ENCODE peak calls at places on chromosomes 1 and 21, in eight cellular contexts. Y is CD8-positive, alpha-beta memory T cell; P is NB4; M is cardiac fibroblast; C is brain microvascular endothelial cell; K is MM.1S; B is aorta; J is lower lobe of right lung. I is an unnamed sample.

GRCh38 chr1:11725616-11726015 is 10.3 kb upstream of the AGTRAP start:
- DNase-seq in Y (no peak), P (peak), M (no peak), C (no peak), K (no peak), B (no peak), J (no peak), I (no peak)

GRCh38 chr1:203124546-203125317 is 2.8 kb upstream of the ADORA1 start:
- DNase-seq in Y (no peak), P (no peak), M (no peak), C (no peak), K (no peak), B (peak), J (no peak), I (no peak)

GRCh38 chr1:40703316-40703715 is 11.8 kb downstream of the NFYC start:
- DNase-seq in Y (no peak), P (peak), M (peak), C (peak), K (no peak), B (no peak), J (no peak), I (no peak)

GRCh38 chr21:45004059-45004422 is 64.2 kb downstream of the SLX9 start:
- DNase-seq in Y (peak), P (no peak), M (no peak), C (no peak), K (no peak), B (no peak), J (peak), I (no peak)

GRCh38 chr1:186574951-186575747 is 105.1 kb downstream of the PTGS2 start:
- DNase-seq in Y (no peak), P (peak), M (peak), C (no peak), K (no peak), B (no peak), J (no peak), I (no peak)

GRCh38 chr21:45155910-45156309 is 81.5 kb downstream of the ADARB1 start:
- DNase-seq in Y (no peak), P (no peak), M (no peak), C (no peak), K (no peak), B (peak), J (no peak), I (no peak)

GRCh38 chr1:27993241-27993640 is 33.5 kb downstream of the XKR8 start:
- DNase-seq in Y (no peak), P (no peak), M (peak), C (no peak), K (no peak), B (no peak), J (no peak), I (no peak)

GRCh38 chr1:18557621-18558465 is 72.8 kb upstream of the PAX7 start:
- DNase-seq in Y (no peak), P (no peak), M (peak), C (no peak), K (no peak), B (no peak), J (peak), I (no peak)

GRCh38 chr1:232952514-232953175 is 2.2 kb downstream of the NTPCR start:
- DNase-seq in Y (no peak), P (peak), M (peak), C (peak), K (peak), B (no peak), J (no peak), I (no peak)

GRCh38 chr21:45979141-45979631 is 2.4 kb upstream of the COL6A1 start:
- DNase-seq in Y (no peak), P (peak), M (no peak), C (no peak), K (no peak), B (peak), J (peak), I (no peak)

GRCh38 chr1:201530741-201531521 is 8.0 kb upstream of the NAV1 start:
- DNase-seq in Y (no peak), P (peak), M (peak), C (peak), K (peak), B (peak), J (peak), I (no peak)

GRCh38 chr1:167819849-167820683 is 93.9 kb downstream of the ADCY10 start:
- DNase-seq in Y (no peak), P (peak), M (peak), C (peak), K (peak), B (peak), J (peak), I (no peak)
- H3K4me3 ChIP-seq in Y (no peak), P (peak), M (peak), C (peak), K (peak), B (peak), J (peak), I (no peak)

DNA sequence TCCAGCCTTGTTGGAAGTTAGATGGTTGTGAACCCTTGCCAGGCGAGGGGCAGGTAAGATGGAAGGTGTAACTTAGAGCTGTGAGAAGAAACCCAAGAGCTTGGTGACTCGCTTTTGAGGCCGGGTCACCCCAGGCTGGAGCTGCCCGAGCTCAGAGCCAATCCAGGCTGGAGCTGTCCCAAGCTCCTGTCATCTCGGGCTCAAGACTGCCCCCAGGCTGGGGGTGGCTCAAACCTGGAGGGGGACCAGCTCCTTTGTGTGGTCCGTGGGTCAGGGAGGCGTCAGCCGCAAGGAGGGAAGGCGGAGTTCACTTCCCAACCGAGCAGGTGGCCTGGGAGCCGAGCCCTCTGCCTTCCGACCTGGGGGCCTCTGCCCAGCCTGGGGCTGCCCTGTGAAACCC is 2.0 kb downstream of the HUNK start:
- DNase-seq in Y (no peak), P (no peak), M (no peak), C (no peak), K (no peak), B (no peak), J (no peak), I (no peak)
- H3K4me3 ChIP-seq in Y (no peak), P (no peak), M (no peak), C (no peak), K (no peak), B (no peak), J (no peak), I (no peak)

GRCh38 chr1:34165422-34165921 is 442 bp upstream of the CSMD2 start:
- DNase-seq in Y (no peak), P (no peak), M (peak), C (no peak), K (no peak), B (no peak), J (no peak), I (no peak)

GRCh38 chr1:34162852-34163766 is 1.9 kb downstream of the CSMD2 start:
- DNase-seq in Y (no peak), P (peak), M (peak), C (peak), K (peak), B (peak), J (peak), I (no peak)

GRCh38 chr1:34163792-34164509 is 1.1 kb downstream of the CSMD2 start:
- DNase-seq in Y (no peak), P (no peak), M (peak), C (no peak), K (peak), B (peak), J (no peak), I (no peak)

GRCh38 chr1:34166191-34167090 is 1.4 kb upstream of the CSMD2 start:
- DNase-seq in Y (no peak), P (no peak), M (no peak), C (no peak), K (no peak), B (peak), J (no peak), I (no peak)

DNA sequence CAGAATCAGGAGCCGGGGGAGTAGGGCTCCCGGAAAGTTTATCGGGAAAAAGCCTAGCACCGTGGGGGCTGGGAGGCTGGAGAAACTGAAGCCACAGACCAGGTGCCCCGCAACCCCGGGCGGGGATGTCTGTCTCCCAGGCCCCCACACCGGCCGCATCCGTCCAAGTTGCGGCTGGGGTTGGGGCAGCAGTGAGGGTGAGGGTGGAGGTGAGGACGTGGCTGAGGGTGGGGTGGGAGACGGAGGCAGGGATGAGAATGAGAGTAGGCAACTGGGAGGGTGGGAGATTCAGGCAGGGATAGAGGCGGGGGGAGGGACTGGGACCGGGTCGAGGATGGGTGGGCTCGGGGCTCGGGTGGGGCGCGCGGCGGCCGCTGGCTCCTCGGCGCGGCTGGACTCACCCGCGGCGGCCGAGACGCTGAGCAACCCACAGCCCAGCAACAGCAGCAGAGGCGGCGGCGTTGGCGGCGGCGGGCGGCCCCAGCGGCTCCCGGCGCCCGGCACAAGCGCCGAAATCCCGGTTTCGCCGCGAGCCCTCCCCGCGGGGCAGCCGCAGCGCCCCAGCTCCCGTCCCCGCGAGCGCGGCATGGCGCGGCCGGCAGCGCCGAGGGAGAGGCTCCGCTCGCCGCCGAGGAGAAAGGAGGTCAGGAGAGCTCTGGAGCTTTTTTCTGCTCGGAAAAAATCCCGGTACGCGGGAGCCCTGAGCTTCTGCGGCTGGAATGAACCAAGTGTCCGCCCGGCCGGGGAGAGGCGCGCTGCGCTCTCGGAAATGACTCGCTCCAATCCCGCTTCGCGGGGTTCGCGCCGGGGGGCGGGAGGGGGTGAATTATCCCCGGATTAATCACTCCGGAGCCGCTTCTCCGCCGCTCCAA is at the start of gene CSMD2:
- DNase-seq in Y (no peak), P (no peak), M (peak), C (peak), K (no peak), B (peak), J (no peak), I (no peak)
- H3K4me3 ChIP-seq in Y (no peak), P (no peak), M (peak), C (peak), K (peak), B (peak), J (peak), I (no peak)

GRCh38 chr1:158147396-158148353 is 33.0 kb upstream of the CD1D start:
- DNase-seq in Y (no peak), P (no peak), M (no peak), C (no peak), K (peak), B (no peak), J (no peak), I (no peak)

GRCh38 chr1:158149175-158149574 is 31.5 kb upstream of the CD1D start:
- DNase-seq in Y (no peak), P (no peak), M (no peak), C (no peak), K (no peak), B (no peak), J (no peak), I (no peak)

GRCh38 chr1:158149577-158150269 is 31.0 kb upstream of the CD1D start:
- DNase-seq in Y (peak), P (peak), M (peak), C (peak), K (peak), B (peak), J (peak), I (peak)

GRCh38 chr1:158146739-158147138 is 34.0 kb upstream of the CD1D start:
- DNase-seq in Y (no peak), P (no peak), M (no peak), C (no peak), K (no peak), B (no peak), J (no peak), I (no peak)

GRCh38 chr1:158148458-158148857 is 32.2 kb upstream of the CD1D start:
- DNase-seq in Y (no peak), P (peak), M (no peak), C (no peak), K (no peak), B (no peak), J (no peak), I (no peak)
- H3K4me3 ChIP-seq in Y (no peak), P (no peak), M (no peak), C (no peak), K (no peak), B (no peak), J (no peak), I (no peak)

DNA sequence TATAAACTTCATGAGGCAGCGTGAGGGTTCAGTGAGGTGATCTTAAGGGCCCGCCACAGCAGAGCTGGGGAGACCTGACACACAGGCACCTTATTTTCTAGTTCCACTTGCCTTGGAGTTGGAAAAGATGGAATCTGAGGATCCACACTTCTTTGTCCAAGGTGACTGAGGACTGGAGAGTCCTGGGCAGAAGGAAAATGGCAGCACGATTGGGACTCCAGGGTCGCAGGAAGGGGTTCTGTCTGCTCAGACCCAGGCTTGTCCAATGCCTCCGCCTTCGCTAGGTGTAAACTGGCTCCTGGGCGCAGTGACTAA is 1.3 kb downstream of the GALE start:
- DNase-seq in Y (no peak), P (no peak), M (no peak), C (no peak), K (no peak), B (no peak), J (no peak), I (no peak)
- H3K4me3 ChIP-seq in Y (peak), P (peak), M (peak), C (peak), K (peak), B (no peak), J (peak), I (peak)